ENCODE peak calls at places on chromosomes 4 and X, in six cellular contexts. L is GM12891, W is transverse colon, N is HCT116, Y is HepG2, U is upper lobe of left lung. D is an unnamed sample.
A peak's percentile ranks its signal among the peaks of the same experiment; 100 is the strongest.

GRCh38 chr4:58606303-58606702 is 1496.1 kb upstream of the IGFBP7 start:
- DNase-seq in L (no peak), W (no peak), N (no peak), Y (no peak), U (no peak), D (no peak)

GRCh38 chrX:155612312-155613224 is at the start of gene TMLHE:
- DNase-seq in L (peak; percentile 25), W (peak; percentile 79), N (peak; percentile 19), Y (peak; percentile 41), U (peak; percentile 62), D (peak; percentile 73)

GRCh38 chr4:103091601-103092223 is 7.9 kb downstream of the BDH2 start:
- DNase-seq in L (no peak), W (peak; percentile 15), N (peak; percentile 63), Y (peak; percentile 72), U (no peak), D (no peak)

GRCh38 chr4:151604238-151604637 is 156.6 kb downstream of the GATB start:
- DNase-seq in L (no peak), W (no peak), N (no peak), Y (no peak), U (no peak), D (no peak)

GRCh38 chr4:140645614-140646412 is 77.1 kb upstream of the UCP1 start:
- DNase-seq in L (no peak), W (no peak), N (no peak), Y (peak; percentile 49), U (peak; percentile 39), D (no peak)

GRCh38 chrX:151736685-151737084 is 2.1 kb downstream of the CNGA2 start:
- DNase-seq in L (no peak), W (no peak), N (no peak), Y (no peak), U (no peak), D (no peak)

GRCh38 chrX:17412692-17413091 is 37.7 kb downstream of the NHS start:
- DNase-seq in L (no peak), W (no peak), N (peak; percentile 69), Y (no peak), U (no peak), D (no peak)

GRCh38 chrX:107731831-107732502 is 43.6 kb downstream of the TSC22D3 start:
- DNase-seq in L (no peak), W (peak; percentile 80), N (peak; percentile 42), Y (no peak), U (peak; percentile 95), D (no peak)

GRCh38 chr4:90495936-90496335 is 368.7 kb downstream of the CCSER1 start:
- DNase-seq in L (no peak), W (no peak), N (no peak), Y (no peak), U (no peak), D (no peak)

GRCh38 chr4:152655272-152656129 is 24.3 kb downstream of the TMEM154 start:
- DNase-seq in L (no peak), W (peak; percentile 67), N (no peak), Y (no peak), U (no peak), D (no peak)

GRCh38 chrX:24242649-24243556 is 71.0 kb downstream of the SUPT20HL2 start:
- DNase-seq in L (no peak), W (peak; percentile 60), N (no peak), Y (peak; percentile 9), U (peak; percentile 37), D (peak; percentile 80)

GRCh38 chrX:31126205-31126604 is 54.4 kb upstream of the FTHL17 start:
- DNase-seq in L (no peak), W (no peak), N (no peak), Y (no peak), U (no peak), D (no peak)

GRCh38 chr4:79599691-79600090 is 191.7 kb upstream of the GK2 start:
- DNase-seq in L (no peak), W (no peak), N (no peak), Y (no peak), U (no peak), D (no peak)

GRCh38 chr4:161320377-161320776 is 843.4 kb downstream of the FSTL5 start:
- DNase-seq in L (no peak), W (no peak), N (peak; percentile 56), Y (peak; percentile 48), U (no peak), D (no peak)

GRCh38 chr4:6991771-6992557 is 51.2 kb upstream of the TADA2B start:
- DNase-seq in L (no peak), W (no peak), N (no peak), Y (no peak), U (no peak), D (no peak)

GRCh38 chr4:87843936-87844335 is 11.2 kb downstream of the MEPE start:
- DNase-seq in L (no peak), W (no peak), N (no peak), Y (no peak), U (peak; percentile 50), D (no peak)

GRCh38 chr4:41038304-41038703 is 176.0 kb downstream of the APBB2 start:
- DNase-seq in L (no peak), W (no peak), N (no peak), Y (no peak), U (no peak), D (no peak)

GRCh38 chrX:9393571-9393970 is 71.3 kb upstream of the TBL1X start:
- DNase-seq in L (no peak), W (no peak), N (no peak), Y (no peak), U (no peak), D (no peak)
- TF ChIP-seq POLR2AphosphoS5 in L (no peak), W (no peak), N (no peak), Y (no peak), U (no peak), D (no peak)

DNA sequence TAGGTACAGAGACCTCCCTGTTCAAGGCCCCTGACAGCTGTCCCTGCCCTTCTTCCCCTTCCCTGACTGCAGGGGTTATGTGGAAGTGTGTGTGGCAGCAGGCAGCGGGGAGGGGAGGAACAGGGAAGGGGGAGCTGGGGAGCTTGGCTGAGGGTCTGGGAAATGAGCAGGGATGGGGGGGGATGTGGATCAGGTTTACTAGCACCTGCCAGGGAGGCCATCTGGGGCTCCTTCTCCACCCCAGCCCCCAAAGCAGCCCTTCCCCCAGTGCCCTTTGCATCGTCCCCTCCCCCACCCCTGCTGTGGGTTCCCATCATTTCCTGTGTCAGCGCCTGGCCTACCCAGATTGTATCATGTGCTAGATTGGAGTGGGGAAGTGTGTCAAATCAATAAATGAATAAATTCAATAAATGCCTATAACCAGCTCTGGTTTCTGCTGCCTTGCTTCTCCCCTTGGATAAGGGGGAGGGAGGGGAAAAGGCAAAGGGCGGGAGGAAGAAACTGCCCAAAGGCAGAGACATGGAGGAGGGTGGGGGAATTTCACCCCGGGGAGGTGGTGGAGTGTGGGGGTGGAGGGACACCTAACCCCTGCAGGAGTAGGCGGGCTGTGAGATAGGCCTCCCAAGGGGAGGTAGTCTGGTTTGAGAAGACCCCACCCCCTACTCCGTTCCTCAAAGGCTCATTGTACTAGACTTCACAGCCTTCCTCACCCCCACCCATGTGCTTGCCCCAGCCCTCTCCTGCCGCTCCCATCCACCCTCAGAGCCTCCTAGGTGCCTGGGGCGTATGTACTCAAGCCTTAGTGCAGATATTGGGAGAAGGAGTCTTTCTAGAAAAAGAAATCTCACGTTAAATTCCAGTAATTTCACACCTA is 3.2 kb downstream of the CXorf65 start:
- DNase-seq in L (no peak), W (peak; percentile 53), N (no peak), Y (no peak), U (peak; percentile 37), D (no peak)
- TF ChIP-seq POLR2A in L (no peak), W (no peak), N (no peak), Y (no peak), U (no peak), D (no peak)

DNA sequence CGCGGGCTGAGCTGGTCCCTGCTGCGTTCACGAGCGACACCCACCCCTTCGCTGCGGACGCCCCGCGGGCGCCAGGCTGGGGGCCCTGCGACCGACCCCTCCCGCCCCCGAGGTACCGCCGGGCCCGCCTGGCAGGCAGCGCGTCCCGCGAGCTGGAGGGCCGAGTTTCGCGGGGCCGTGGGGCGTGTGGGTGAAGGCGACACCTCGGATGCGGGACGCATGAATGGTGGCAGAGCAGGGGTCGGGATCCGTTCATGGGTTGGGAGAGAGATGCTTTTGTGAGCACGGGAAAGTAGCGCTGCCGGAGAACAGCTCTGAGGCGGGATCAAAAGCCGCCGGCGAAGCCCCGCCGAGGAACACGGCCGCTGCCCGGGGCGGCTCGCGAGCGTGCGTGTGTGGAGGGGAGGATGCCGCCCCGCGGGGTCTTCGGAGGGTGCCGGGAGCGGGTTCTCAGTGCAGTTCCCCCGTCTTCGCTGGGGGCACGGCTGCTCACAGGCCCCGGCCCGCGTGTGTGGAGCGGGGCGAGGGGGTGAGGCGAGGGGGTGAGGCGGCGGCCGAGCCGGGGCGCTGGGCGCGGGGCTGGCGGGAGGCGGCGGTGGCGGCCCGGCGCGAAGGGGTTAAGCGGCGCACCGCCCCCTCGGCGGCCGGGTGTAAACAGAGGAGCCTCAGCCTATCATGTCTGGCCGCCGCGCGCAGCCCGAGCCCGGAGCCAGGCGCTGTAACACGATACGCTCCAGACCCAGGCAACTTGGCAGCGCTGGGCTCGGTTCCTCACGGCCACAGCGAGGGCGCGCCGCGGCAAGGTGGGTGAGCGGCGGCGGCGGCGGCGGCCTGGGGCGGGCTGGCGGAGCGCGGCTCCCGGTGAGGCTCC is 205.3 kb downstream of the TENM3 start:
- DNase-seq in L (peak; percentile 55), W (peak; percentile 77), N (peak; percentile 59), Y (peak; percentile 74), U (peak; percentile 79), D (peak; percentile 93)
- TF ChIP-seq POLR2AphosphoS5 in L (no peak), W (peak; percentile 17), N (no peak), Y (no peak), U (peak; percentile 30), D (no peak)

DNA sequence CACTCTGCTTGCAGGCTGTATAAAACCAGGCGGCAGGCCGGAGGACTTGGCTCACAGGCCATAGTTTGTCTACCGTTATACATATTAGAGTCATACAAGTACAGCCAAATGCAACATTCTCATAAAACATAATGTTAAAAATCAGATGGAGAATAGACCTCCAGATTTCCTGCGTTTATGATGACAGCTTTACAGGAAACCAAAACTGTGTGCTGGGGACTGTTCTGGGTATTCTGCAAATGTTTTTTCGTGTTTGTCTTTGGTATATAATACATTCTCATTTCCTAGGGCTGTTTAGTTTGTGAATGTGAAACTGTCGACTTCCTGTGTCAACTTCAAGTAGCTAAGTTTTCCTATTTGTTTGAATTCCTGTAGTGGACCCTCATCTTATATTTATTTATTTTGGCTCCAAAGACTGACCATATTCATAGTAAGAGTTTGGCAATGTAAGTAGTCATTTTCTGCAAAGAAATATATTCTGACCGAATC is 79.5 kb upstream of the FAM9C start:
- DNase-seq in L (no peak), W (no peak), N (no peak), Y (peak; percentile 46), U (no peak), D (no peak)
- TF ChIP-seq POLR2A in L (no peak), W (no peak), N (no peak), Y (no peak), U (no peak), D (no peak)

D was measured in suprapubic skin.